ENCODE peak calls at places on chromosome 21, in six cellular contexts. J is GM13976, Y is kidney epithelial cell, W is progenitor cell of endocrine pancreas, I is Calu3, R is cardiac fibroblast. L is an unnamed sample.

GRCh38 chr21:16186742-16187141 is 457.0 kb downstream of the USP25 start:
- DNase-seq in J (no peak), R (peak), W (no peak), I (no peak), Y (no peak), L (no peak)

GRCh38 chr21:36753556-36753955 is 54.6 kb downstream of the SIM2 start:
- DNase-seq in W (no peak), I (no peak), Y (peak), J (no peak), R (peak), L (peak)

GRCh38 chr21:26177187-26177586 is 6.6 kb upstream of the APP start:
- DNase-seq in Y (no peak), I (no peak), J (no peak), W (no peak), R (peak), L (peak)

GRCh38 chr21:42596657-42597056 is 56.8 kb upstream of the PDE9A start:
- DNase-seq in W (no peak), Y (no peak), I (no peak), R (no peak), J (no peak), L (no peak)

GRCh38 chr21:37207441-37208009 is 59.6 kb downstream of the VPS26C start:
- DNase-seq in J (peak), Y (no peak), W (no peak), I (peak), R (peak), L (peak)

GRCh38 chr21:36355071-36355680 is 30.0 kb upstream of the CHAF1B start:
- DNase-seq in W (no peak), J (no peak), R (no peak), I (no peak), Y (no peak), L (no peak)

GRCh38 chr21:25790122-25790951 is 55.6 kb downstream of the GABPA start:
- DNase-seq in I (peak), Y (peak), R (peak), J (peak), W (no peak), L (peak)

GRCh38 chr21:15774590-15774989 is 44.8 kb downstream of the USP25 start:
- DNase-seq in Y (no peak), W (no peak), J (no peak), R (peak), I (no peak), L (peak)

GRCh38 chr21:41678016-41678935 is 88.6 kb downstream of the RIPK4 start:
- DNase-seq in J (no peak), W (peak), Y (peak), I (peak), R (no peak), L (no peak)

GRCh38 chr21:41816583-41817165 is 49.8 kb upstream of the RIPK4 start:
- DNase-seq in I (peak), Y (peak), R (peak), W (peak), J (peak), L (peak)

GRCh38 chr21:35291963-35292627 is 243.0 kb upstream of the RUNX1 start:
- DNase-seq in Y (peak), R (no peak), W (no peak), J (no peak), I (no peak), L (no peak)

GRCh38 chr21:42107177-42107880 is 36.2 kb downstream of the UMODL1 start:
- DNase-seq in R (no peak), Y (no peak), I (no peak), W (no peak), J (no peak), L (no peak)

GRCh38 chr21:42358937-42359336 is 7.4 kb downstream of the TFF1 start:
- DNase-seq in I (no peak), J (no peak), W (no peak), R (no peak), Y (no peak), L (no peak)

GRCh38 chr21:16863541-16863940 is 649.3 kb upstream of the CXADR start:
- DNase-seq in I (no peak), W (no peak), Y (no peak), J (no peak), R (no peak), L (no peak)

GRCh38 chr21:36615274-36615964 is 83.5 kb upstream of the SIM2 start:
- DNase-seq in I (no peak), R (no peak), W (no peak), J (no peak), Y (no peak), L (no peak)

GRCh38 chr21:35811115-35811806 is 249.1 kb downstream of the SETD4 start:
- DNase-seq in J (no peak), Y (no peak), W (no peak), R (no peak), I (peak), L (no peak)

GRCh38 chr21:42373181-42373907 is 7.0 kb upstream of the TFF1 start:
- DNase-seq in W (no peak), R (no peak), Y (no peak), J (no peak), I (no peak), L (no peak)

GRCh38 chr21:43268086-43268803 is 99.4 kb downstream of the CRYAA start:
- DNase-seq in Y (no peak), J (no peak), I (no peak), W (no peak), R (no peak), L (no peak)

GRCh38 chr21:43020771-43021170 is 46.4 kb downstream of the PKNOX1 start:
- DNase-seq in Y (no peak), R (no peak), J (no peak), I (no peak), W (no peak), L (no peak)

GRCh38 chr21:34126269-34126668 is 52.9 kb downstream of the MRPS6 start:
- DNase-seq in I (no peak), R (peak), W (no peak), J (no peak), Y (no peak), L (peak)

GRCh38 chr21:29091032-29091431 is 17.6 kb upstream of the CCT8 start:
- DNase-seq in Y (no peak), W (no peak), J (no peak), I (no peak), R (peak), L (peak)

GRCh38 chr21:41139951-41140350 is 28.0 kb upstream of the BACE2 start:
- DNase-seq in W (no peak), J (no peak), R (no peak), I (no peak), Y (no peak), L (no peak)

GRCh38 chr21:15159382-15160020 is 94.7 kb upstream of the NRIP1 start:
- DNase-seq in Y (no peak), R (peak), I (no peak), W (no peak), J (no peak), L (no peak)

DNA sequence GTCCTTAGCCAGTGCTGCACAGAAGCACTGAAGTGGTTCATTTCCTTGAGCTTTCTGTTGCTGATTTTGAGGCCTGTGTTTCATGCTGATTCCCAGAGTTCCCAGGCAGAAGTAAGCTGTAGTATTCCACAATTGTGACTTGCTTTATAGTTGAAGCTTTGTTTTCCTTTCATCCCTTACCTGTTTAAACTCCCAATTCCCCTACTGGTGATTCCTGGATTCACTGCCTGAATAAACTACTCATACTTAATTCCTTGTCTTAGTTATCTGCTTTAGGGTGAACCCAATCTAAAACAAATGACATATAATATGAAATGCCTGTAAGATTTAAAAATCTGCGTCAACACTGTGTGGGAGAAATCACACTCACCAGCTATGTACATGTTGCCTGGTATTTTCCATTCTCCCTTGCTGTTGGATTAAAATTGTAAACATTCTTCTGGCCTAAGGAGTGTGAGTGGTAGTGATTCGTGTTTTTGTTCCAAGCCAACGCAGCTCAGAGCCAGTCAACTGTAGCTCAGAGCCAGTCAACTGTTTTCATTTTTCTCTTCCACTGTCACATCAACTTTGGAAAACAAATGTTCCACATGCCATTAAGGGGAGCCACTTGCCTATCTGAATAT is 879.4 kb downstream of the MRPL39 start:
- DNase-seq in Y (peak), J (no peak), I (no peak), W (no peak), R (no peak), L (no peak)
- TF ChIP-seq CTCF in Y (no peak), J (no peak), I (no peak), W (no peak), R (no peak), L (no peak)

GRCh38 chr21:33075596-33076195 is 5.8 kb downstream of the OLIG1 start:
- DNase-seq in Y (no peak), I (peak), J (no peak), R (no peak), W (no peak), L (no peak)

GRCh38 chr21:33078907-33079582 is 9.1 kb downstream of the OLIG1 start:
- DNase-seq in J (peak), W (no peak), I (peak), R (peak), Y (peak), L (peak)

GRCh38 chr21:33076600-33077329 is 6.8 kb downstream of the OLIG1 start:
- DNase-seq in Y (no peak), R (no peak), J (no peak), I (no peak), W (no peak), L (no peak)

GRCh38 chr21:33080776-33081175 is 10.8 kb downstream of the OLIG1 start:
- DNase-seq in I (no peak), J (no peak), R (no peak), W (no peak), Y (no peak), L (no peak)

DNA sequence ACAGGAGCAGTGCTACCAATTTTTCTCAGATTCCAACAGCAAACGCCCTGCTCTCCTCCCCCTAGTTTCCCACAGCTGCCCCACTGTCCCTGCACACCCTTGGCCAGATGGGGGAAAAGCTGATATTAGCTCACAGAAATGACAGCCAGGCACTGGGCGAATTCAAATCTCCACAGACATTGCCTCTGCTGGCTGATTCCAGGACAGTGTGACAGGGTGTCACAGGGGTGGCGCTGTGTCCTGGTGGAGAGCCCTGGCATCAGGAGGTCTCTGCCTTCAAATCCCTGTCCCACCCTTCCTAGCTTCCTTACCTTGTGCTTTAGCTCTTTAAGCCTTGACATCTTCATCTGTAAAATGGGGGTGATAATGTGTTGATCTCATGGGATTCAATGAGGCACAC is 10.4 kb downstream of the OLIG1 start:
- DNase-seq in W (no peak), J (no peak), Y (no peak), I (no peak), R (no peak), L (no peak)
- TF ChIP-seq CTCF in W (no peak), J (no peak), Y (no peak), I (no peak), R (no peak), L (no peak)

DNA sequence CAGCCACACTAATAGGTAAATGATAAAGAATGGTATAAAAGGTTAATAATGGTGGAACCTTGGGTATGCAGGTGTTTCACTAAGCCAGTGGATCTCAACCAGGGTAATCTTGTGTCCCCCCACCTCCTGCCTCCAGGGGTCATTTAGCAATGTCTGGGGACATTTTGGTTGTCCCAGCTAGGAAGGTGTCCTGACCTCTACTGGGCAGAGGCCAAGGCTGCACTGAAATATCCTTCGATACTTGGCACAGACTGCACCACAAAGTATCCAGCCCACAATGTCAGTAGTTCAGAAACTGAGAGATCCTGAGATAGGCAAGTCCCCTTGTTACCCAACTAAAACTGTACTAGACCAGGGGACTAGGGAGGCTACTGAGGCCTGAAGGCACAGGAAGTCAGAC is 113.6 kb upstream of the TIAM1 start:
- DNase-seq in I (no peak), R (no peak), Y (no peak), J (no peak), W (no peak), L (no peak)
- TF ChIP-seq CTCF in I (no peak), R (no peak), Y (no peak), J (no peak), W (peak), L (no peak)

DNA sequence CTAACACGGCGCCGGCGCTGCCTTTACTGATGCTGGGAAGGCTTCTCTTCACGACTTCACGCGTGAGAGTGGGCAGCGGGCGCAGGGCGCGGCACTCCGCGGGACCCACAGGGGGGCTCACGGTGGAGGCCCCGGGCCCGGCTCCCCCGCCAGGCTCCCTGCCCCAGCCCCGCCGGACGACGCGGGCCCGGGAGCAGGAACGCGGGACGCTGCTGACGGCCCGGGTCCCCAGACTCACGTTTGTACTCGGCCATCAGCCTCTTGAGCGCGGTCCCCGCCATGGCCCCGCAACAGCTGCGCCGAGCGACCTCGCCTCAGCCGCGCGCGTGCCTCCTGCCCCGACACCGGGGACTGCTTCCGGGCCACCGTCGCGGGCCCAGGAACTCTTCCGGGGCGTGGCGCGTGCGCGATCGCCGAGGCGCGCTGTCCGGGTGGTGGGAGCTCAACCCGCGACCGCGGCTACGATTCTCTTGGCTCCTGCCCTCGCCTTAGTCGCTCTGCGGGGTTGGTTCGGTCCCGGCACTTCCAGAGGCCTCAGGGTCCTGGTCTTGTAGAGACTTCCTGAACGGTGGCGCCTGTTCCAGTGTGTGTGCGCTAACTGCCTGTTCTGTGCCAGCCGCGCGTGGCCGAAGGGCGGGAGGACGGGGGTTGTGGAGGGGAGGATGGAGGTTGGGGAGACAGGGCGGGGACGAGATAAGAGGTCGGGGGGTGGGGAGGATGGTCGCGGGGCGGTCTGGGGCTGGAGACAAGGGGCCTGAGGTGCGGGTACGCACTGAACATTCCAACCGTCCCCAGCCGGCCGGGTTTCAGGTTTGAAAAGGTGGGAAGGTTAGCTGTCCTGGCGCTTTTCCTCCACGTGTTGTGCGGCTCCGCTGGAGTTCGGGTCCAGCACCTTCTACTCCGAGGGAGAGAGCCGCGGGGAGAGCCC is at the start of gene UBE2G2:
- DNase-seq in R (peak), J (peak), I (peak), W (peak), Y (no peak), L (peak)
- TF ChIP-seq CTCF in R (no peak), J (no peak), I (no peak), W (no peak), Y (no peak), L (no peak)

GRCh38 chr21:44329971-44330681 is 9.1 kb downstream of the CFAP410 start:
- DNase-seq in W (no peak), I (no peak), J (no peak), Y (no peak), R (no peak), L (no peak)
- TF ChIP-seq CTCF in W (no peak), I (no peak), J (no peak), Y (no peak), R (no peak), L (no peak)

DNA sequence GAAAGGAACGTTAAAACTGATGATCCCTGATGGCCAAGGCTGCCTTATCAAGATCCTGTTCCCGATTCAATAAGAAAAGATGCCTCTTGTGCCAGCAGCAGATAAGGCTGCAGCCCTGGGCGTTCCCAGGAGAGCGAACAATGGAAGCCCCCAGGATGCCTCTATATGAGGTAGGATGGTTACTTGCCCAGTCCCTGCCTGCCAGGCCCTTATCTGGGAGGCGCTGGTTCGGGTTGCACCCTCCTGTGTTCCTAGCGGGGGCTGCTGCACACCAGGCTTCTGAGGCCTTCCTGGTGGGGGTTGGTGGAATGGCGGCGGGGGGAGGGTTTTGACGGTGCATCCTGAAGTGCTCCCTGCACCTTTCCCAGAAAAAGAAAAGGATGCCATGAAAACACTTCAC is 100.1 kb downstream of the KCNJ15 start:
- DNase-seq in I (no peak), R (no peak), J (no peak), W (no peak), Y (no peak), L (no peak)
- TF ChIP-seq CTCF in I (no peak), R (no peak), J (no peak), W (no peak), Y (no peak), L (no peak)

DNA sequence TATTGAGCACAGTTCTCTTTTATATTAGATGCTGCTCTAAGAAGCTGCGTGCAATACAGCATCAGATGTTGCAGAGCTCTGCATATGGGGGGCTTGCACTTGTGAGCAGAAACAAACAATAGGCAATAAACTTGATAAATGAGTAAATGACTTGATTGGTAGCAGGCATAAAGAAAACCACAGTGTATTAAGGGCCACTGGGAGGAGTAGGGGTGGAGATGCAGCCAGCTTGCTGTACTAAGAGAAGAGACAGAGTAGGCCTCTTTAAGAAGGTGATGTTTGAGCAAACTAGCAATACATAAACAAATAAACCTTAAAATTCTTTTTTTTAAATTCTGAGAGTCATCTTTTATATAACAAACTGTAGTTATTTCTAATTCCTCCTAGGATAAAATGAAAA is 598.5 kb upstream of the ADAMTS5 start:
- DNase-seq in J (no peak), Y (no peak), R (no peak), W (no peak), I (no peak), L (no peak)
- TF ChIP-seq CTCF in J (no peak), Y (no peak), R (no peak), W (no peak), I (no peak), L (no peak)

GRCh38 chr21:39125752-39126485 is 57.3 kb downstream of the PSMG1 start:
- DNase-seq in J (peak), Y (no peak), I (peak), W (peak), R (peak), L (peak)
- TF ChIP-seq CTCF in J (peak), Y (peak), I (peak), W (peak), R (peak), L (peak)

GRCh38 chr21:45818276-45818903 is 163.2 kb upstream of the COL6A1 start:
- DNase-seq in I (no peak), J (no peak), R (peak), W (no peak), Y (no peak), L (peak)
- TF ChIP-seq CTCF in I (no peak), J (no peak), R (no peak), W (no peak), Y (no peak), L (no peak)